ENCODE peak calls at places on chromosomes 12 and 14, in six cellular contexts. One of them, this sample, is unnamed.

GRCh38 chr12:53984901-53985357 is at the start of gene HOXC10:
- DNase-seq in IMR-90: peak; percentile 75
- DNase-seq in H9: peak; percentile 94
- DNase-seq in mesenchymal stem cell: peak; percentile 88
- DNase-seq in H1: no peak
- DNase-seq in neuronal stem cell: no peak
- DNase-seq in this sample: peak; percentile 92

GRCh38 chr14:58808828-58809227 is 171.1 kb downstream of the DACT1 start:
- DNase-seq in IMR-90: peak; percentile 43
- DNase-seq in H9: no peak
- DNase-seq in mesenchymal stem cell: peak; percentile 78
- DNase-seq in H1: no peak
- DNase-seq in neuronal stem cell: no peak
- DNase-seq in this sample: no peak

GRCh38 chr12:3315201-3315661 is 175.8 kb upstream of the PRMT8 start:
- DNase-seq in IMR-90: peak; percentile 81
- DNase-seq in H9: no peak
- DNase-seq in mesenchymal stem cell: no peak
- DNase-seq in H1: no peak
- DNase-seq in neuronal stem cell: no peak
- DNase-seq in this sample: no peak

GRCh38 chr14:51401756-51402155 is 161.7 kb downstream of the TMX1 start:
- DNase-seq in IMR-90: no peak
- DNase-seq in H9: no peak
- DNase-seq in mesenchymal stem cell: no peak
- DNase-seq in H1: no peak
- DNase-seq in neuronal stem cell: no peak
- DNase-seq in this sample: no peak

GRCh38 chr14:24297190-24297964 is 2.2 kb downstream of the DHRS1 start:
- DNase-seq in IMR-90: peak; percentile 28
- DNase-seq in H9: no peak
- DNase-seq in mesenchymal stem cell: peak; percentile 60
- DNase-seq in H1: no peak
- DNase-seq in neuronal stem cell: no peak
- DNase-seq in this sample: peak; percentile 85

GRCh38 chr12:44960856-44961255 is 84.7 kb upstream of the NELL2 start:
- DNase-seq in IMR-90: no peak
- DNase-seq in H9: peak; percentile 86
- DNase-seq in mesenchymal stem cell: no peak
- DNase-seq in H1: no peak
- DNase-seq in neuronal stem cell: no peak
- DNase-seq in this sample: peak; percentile 64

GRCh38 chr12:15688838-15689237 is 100.3 kb downstream of the EPS8 start:
- DNase-seq in IMR-90: no peak
- DNase-seq in H9: peak; percentile 38
- DNase-seq in mesenchymal stem cell: no peak
- DNase-seq in H1: no peak
- DNase-seq in neuronal stem cell: no peak
- DNase-seq in this sample: no peak

GRCh38 chr14:29236401-29236800 is 469.8 kb downstream of the FOXG1 start:
- DNase-seq in IMR-90: no peak
- DNase-seq in H9: no peak
- DNase-seq in mesenchymal stem cell: no peak
- DNase-seq in H1: no peak
- DNase-seq in neuronal stem cell: no peak
- DNase-seq in this sample: no peak

GRCh38 chr12:75579552-75579951 is 68.1 kb upstream of the KRR1 start:
- DNase-seq in IMR-90: no peak
- DNase-seq in H9: no peak
- DNase-seq in mesenchymal stem cell: no peak
- DNase-seq in H1: no peak
- DNase-seq in neuronal stem cell: no peak
- DNase-seq in this sample: no peak

GRCh38 chr14:73795466-73795865 is 56.2 kb upstream of the PTGR2 start:
- DNase-seq in IMR-90: no peak
- DNase-seq in H9: no peak
- DNase-seq in mesenchymal stem cell: no peak
- DNase-seq in H1: no peak
- DNase-seq in neuronal stem cell: no peak
- DNase-seq in this sample: no peak

GRCh38 chr12:15090441-15090840 is 117.6 kb downstream of the PDE6H start:
- DNase-seq in IMR-90: no peak
- DNase-seq in H9: no peak
- DNase-seq in mesenchymal stem cell: no peak
- DNase-seq in H1: no peak
- DNase-seq in neuronal stem cell: no peak
- DNase-seq in this sample: no peak

GRCh38 chr12:128763395-128763794 is 60.4 kb downstream of the SLC15A4 start:
- DNase-seq in IMR-90: no peak
- DNase-seq in H9: no peak
- DNase-seq in mesenchymal stem cell: no peak
- DNase-seq in H1: no peak
- DNase-seq in neuronal stem cell: no peak
- DNase-seq in this sample: no peak

GRCh38 chr12:118645219-118645618 is 268.9 kb downstream of the SUDS3 start:
- DNase-seq in IMR-90: no peak
- DNase-seq in H9: peak; percentile 60
- DNase-seq in mesenchymal stem cell: no peak
- DNase-seq in H1: no peak
- DNase-seq in neuronal stem cell: peak; percentile 69
- DNase-seq in this sample: peak; percentile 67

GRCh38 chr12:47364251-47364650 is 284.5 kb upstream of the AMIGO2 start:
- DNase-seq in IMR-90: no peak
- DNase-seq in H9: no peak
- DNase-seq in mesenchymal stem cell: no peak
- DNase-seq in H1: no peak
- DNase-seq in neuronal stem cell: no peak
- DNase-seq in this sample: no peak

GRCh38 chr12:20382117-20382516 is 13.8 kb downstream of the PDE3A start:
- DNase-seq in IMR-90: no peak
- DNase-seq in H9: no peak
- DNase-seq in mesenchymal stem cell: no peak
- DNase-seq in H1: no peak
- DNase-seq in neuronal stem cell: no peak
- DNase-seq in this sample: no peak

GRCh38 chr12:126337556-126337955 is 1272.3 kb downstream of the AACS start:
- DNase-seq in IMR-90: no peak
- DNase-seq in H9: no peak
- DNase-seq in mesenchymal stem cell: no peak
- DNase-seq in H1: no peak
- DNase-seq in neuronal stem cell: no peak
- DNase-seq in this sample: peak; percentile 35

GRCh38 chr14:103871596-103872480 is 24.5 kb upstream of the PPP1R13B start:
- DNase-seq in IMR-90: no peak
- DNase-seq in H9: peak; percentile 85
- DNase-seq in mesenchymal stem cell: no peak
- DNase-seq in H1: no peak
- DNase-seq in neuronal stem cell: peak; percentile 32
- DNase-seq in this sample: peak; percentile 64

GRCh38 chr12:31204995-31205582 is 120.9 kb downstream of the SINHCAF start:
- DNase-seq in IMR-90: peak; percentile 49
- DNase-seq in H9: no peak
- DNase-seq in mesenchymal stem cell: peak; percentile 62
- DNase-seq in H1: no peak
- DNase-seq in neuronal stem cell: no peak
- DNase-seq in this sample: no peak

GRCh38 chr14:87698496-87698895 is 294.5 kb downstream of the GALC start:
- DNase-seq in IMR-90: no peak
- DNase-seq in H9: no peak
- DNase-seq in mesenchymal stem cell: no peak
- DNase-seq in H1: no peak
- DNase-seq in neuronal stem cell: no peak
- DNase-seq in this sample: peak; percentile 9

GRCh38 chr14:49051328-49052060 is 534.7 kb downstream of the RPS29 start:
- DNase-seq in IMR-90: peak; percentile 86
- DNase-seq in H9: no peak
- DNase-seq in mesenchymal stem cell: peak; percentile 69
- DNase-seq in H1: no peak
- DNase-seq in neuronal stem cell: no peak
- DNase-seq in this sample: peak; percentile 15

GRCh38 chr12:106434521-106434920 is 77.0 kb downstream of the POLR3B start:
- DNase-seq in IMR-90: no peak
- DNase-seq in H9: no peak
- DNase-seq in mesenchymal stem cell: no peak
- DNase-seq in H1: no peak
- DNase-seq in neuronal stem cell: no peak
- DNase-seq in this sample: no peak

GRCh38 chr12:5201554-5202243 is 158.0 kb downstream of the KCNA5 start:
- DNase-seq in IMR-90: peak; percentile 54
- DNase-seq in H9: peak; percentile 90
- DNase-seq in mesenchymal stem cell: peak; percentile 58
- DNase-seq in H1: no peak
- DNase-seq in neuronal stem cell: no peak
- DNase-seq in this sample: peak; percentile 85

DNA sequence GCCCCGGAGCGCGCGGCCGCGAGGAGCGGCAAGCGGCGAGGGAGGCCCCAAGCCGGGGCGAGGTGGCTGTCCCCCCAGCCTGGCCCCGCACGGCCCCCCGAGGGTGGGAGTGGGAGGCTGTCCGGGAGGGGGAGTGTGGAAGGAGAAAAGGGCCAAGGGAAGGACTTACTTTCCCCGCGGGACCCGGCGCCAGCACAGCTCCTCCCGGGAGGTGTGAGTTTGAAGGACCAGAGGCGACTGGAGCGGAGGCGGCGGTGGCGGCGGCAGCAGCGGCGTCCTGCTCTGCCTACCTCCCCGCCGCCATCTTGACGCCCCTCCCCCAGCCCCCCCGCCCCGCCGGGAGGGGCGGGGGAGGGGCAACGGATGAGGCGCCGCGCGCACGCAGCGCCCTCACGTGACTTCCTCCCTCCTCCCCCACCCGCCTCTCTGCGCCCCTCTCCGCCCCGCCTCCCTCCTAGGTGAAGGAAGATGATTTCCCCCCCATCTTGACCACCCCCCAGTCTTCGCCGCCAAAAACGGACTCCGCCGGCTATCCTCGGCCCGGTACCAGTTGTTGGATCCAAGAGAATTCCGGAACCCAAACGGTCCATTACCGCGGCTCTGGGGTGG is at the start of gene SBNO1:
- DNase-seq in IMR-90: peak; percentile 85
- DNase-seq in H9: peak; percentile 93
- DNase-seq in mesenchymal stem cell: peak; percentile 91
- DNase-seq in H1: peak; percentile 60
- DNase-seq in neuronal stem cell: peak; percentile 93
- DNase-seq in this sample: peak; percentile 93
- H3K18ac ChIP-seq in IMR-90: peak within 1 kb of the TSS; percentile 98
- H3K18ac ChIP-seq in H9: peak within 1 kb of the TSS; percentile 99
- H3K18ac ChIP-seq in mesenchymal stem cell: peak within 1 kb of the TSS; percentile 91
- H3K18ac ChIP-seq in H1: peak within 1 kb of the TSS; percentile 83
- H3K18ac ChIP-seq in neuronal stem cell: peak within 1 kb of the TSS; percentile 98
- H3K18ac ChIP-seq in this sample: peak within 1 kb of the TSS; percentile 100

GRCh38 chr14:96204151-96205058 is at the start of gene BDKRB2:
- DNase-seq in IMR-90: peak; percentile 92
- DNase-seq in H9: peak; percentile 81
- DNase-seq in mesenchymal stem cell: peak; percentile 92
- DNase-seq in H1: peak; percentile 17
- DNase-seq in neuronal stem cell: peak; percentile 62
- DNase-seq in this sample: peak; percentile 89

GRCh38 chr14:96205059-96205993 is 687 bp downstream of the BDKRB2 start:
- DNase-seq in IMR-90: no peak
- DNase-seq in H9: no peak
- DNase-seq in mesenchymal stem cell: no peak
- DNase-seq in H1: no peak
- DNase-seq in neuronal stem cell: no peak
- DNase-seq in this sample: no peak

GRCh38 chr14:96206461-96206860 is 1.8 kb downstream of the BDKRB2 start:
- DNase-seq in IMR-90: no peak
- DNase-seq in H9: no peak
- DNase-seq in mesenchymal stem cell: no peak
- DNase-seq in H1: no peak
- DNase-seq in neuronal stem cell: no peak
- DNase-seq in this sample: no peak

GRCh38 chr14:96207686-96208085 is 3.0 kb downstream of the BDKRB2 start:
- DNase-seq in IMR-90: no peak
- DNase-seq in H9: no peak
- DNase-seq in mesenchymal stem cell: no peak
- DNase-seq in H1: no peak
- DNase-seq in neuronal stem cell: no peak
- DNase-seq in this sample: no peak

GRCh38 chr14:96205994-96206392 is 1.4 kb downstream of the BDKRB2 start:
- DNase-seq in IMR-90: no peak
- DNase-seq in H9: no peak
- DNase-seq in mesenchymal stem cell: no peak
- DNase-seq in H1: no peak
- DNase-seq in neuronal stem cell: no peak
- DNase-seq in this sample: no peak
- H3K18ac ChIP-seq in IMR-90: peak overlapping the region; percentile 95
- H3K18ac ChIP-seq in H9: no peak overlapping the region
- H3K18ac ChIP-seq in mesenchymal stem cell: no peak overlapping the region
- H3K18ac ChIP-seq in H1: no peak overlapping the region
- H3K18ac ChIP-seq in neuronal stem cell: no peak overlapping the region
- H3K18ac ChIP-seq in this sample: no peak overlapping the region

DNA sequence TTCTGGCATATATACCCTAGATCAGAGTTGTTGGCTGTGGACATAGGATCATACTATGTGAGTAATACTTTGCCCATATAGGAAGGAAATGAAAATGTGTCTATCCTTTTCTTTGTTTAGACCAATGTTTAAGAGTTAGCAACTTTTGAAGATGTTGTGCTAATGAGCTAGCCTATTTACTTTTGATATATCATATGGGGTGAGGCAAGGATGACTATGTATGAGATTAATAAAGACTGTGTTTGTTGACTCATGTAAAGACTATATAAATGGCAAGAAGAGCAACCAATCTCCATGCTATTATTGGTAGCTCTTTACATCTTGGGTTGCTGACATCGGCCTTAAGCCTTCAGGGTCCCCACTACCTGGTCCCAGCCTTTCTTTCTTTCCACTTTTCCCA is 289.4 kb downstream of the CCDC91 start:
- DNase-seq in IMR-90: no peak
- DNase-seq in H9: no peak
- DNase-seq in mesenchymal stem cell: no peak
- DNase-seq in H1: no peak
- DNase-seq in neuronal stem cell: no peak
- DNase-seq in this sample: no peak
- H3K18ac ChIP-seq in IMR-90: no peak overlapping the region
- H3K18ac ChIP-seq in H9: no peak overlapping the region
- H3K18ac ChIP-seq in mesenchymal stem cell: no peak overlapping the region
- H3K18ac ChIP-seq in H1: no peak overlapping the region
- H3K18ac ChIP-seq in neuronal stem cell: no peak overlapping the region
- H3K18ac ChIP-seq in this sample: no peak overlapping the region

GRCh38 chr12:120368789-120369475 is at the start of gene MSI1:
- DNase-seq in IMR-90: no peak
- DNase-seq in H9: no peak
- DNase-seq in mesenchymal stem cell: no peak
- DNase-seq in H1: no peak
- DNase-seq in neuronal stem cell: no peak
- DNase-seq in this sample: no peak
- H3K18ac ChIP-seq in IMR-90: no peak within 1 kb of the TSS
- H3K18ac ChIP-seq in H9: peak within 1 kb of the TSS; percentile 50
- H3K18ac ChIP-seq in mesenchymal stem cell: no peak within 1 kb of the TSS
- H3K18ac ChIP-seq in H1: peak within 1 kb of the TSS; percentile 81
- H3K18ac ChIP-seq in neuronal stem cell: peak within 1 kb of the TSS; percentile 98
- H3K18ac ChIP-seq in this sample: peak within 1 kb of the TSS; percentile 99

GRCh38 chr12:52148541-52149181 is 43.2 kb downstream of the KRT80 start:
- DNase-seq in IMR-90: no peak
- DNase-seq in H9: peak; percentile 91
- DNase-seq in mesenchymal stem cell: no peak
- DNase-seq in H1: no peak
- DNase-seq in neuronal stem cell: no peak
- DNase-seq in this sample: no peak
- H3K18ac ChIP-seq in IMR-90: peak overlapping the region; percentile 96
- H3K18ac ChIP-seq in H9: peak overlapping the region; percentile 45
- H3K18ac ChIP-seq in mesenchymal stem cell: peak overlapping the region; percentile 3
- H3K18ac ChIP-seq in H1: peak overlapping the region; percentile 90
- H3K18ac ChIP-seq in neuronal stem cell: peak overlapping the region; percentile 77
- H3K18ac ChIP-seq in this sample: no peak overlapping the region

This sample was measured in mesendoderm.